ENCODE peak calls at places on chromosomes 3 and 15, in six cellular contexts. E is activated CD4-positive, alpha-beta T cell treated with anti-CD3 and anti-CD28 coated beads for 4 hours; G is mucosa of descending colon; I is progenitor cell of endocrine pancreas; Z is Calu3; B is H9. X is an unnamed sample.

GRCh38 chr3:46604127-46604526 is 8.2 kb upstream of the FAM240A start:
- DNase-seq in E (no peak), B (no peak), Z (no peak), I (no peak), G (no peak), X (no peak)

GRCh38 chr3:125401402-125401801 is 26.3 kb upstream of the ZNF148 start:
- DNase-seq in G (no peak), B (no peak), Z (no peak), I (no peak), E (no peak), X (no peak)

GRCh38 chr3:128353991-128354687 is 112.6 kb downstream of the DNAJB8 start:
- DNase-seq in E (no peak), B (no peak), Z (no peak), I (no peak), G (no peak), X (no peak)

GRCh38 chr15:43441316-43441715 is 51.6 kb downstream of the TP53BP1 start:
- DNase-seq in B (no peak), I (no peak), G (no peak), E (no peak), Z (no peak), X (no peak)

GRCh38 chr3:46612324-46612723 is at the start of gene FAM240A:
- DNase-seq in G (no peak), I (no peak), Z (no peak), B (no peak), E (no peak), X (no peak)

GRCh38 chr15:40999190-40999589 is 45.9 kb downstream of the CHAC1 start:
- DNase-seq in G (no peak), Z (no peak), I (no peak), E (no peak), B (no peak), X (no peak)

GRCh38 chr15:48096813-48097212 is 24.0 kb upstream of the SLC24A5 start:
- DNase-seq in G (no peak), I (no peak), E (no peak), Z (no peak), B (no peak), X (no peak)

GRCh38 chr3:105907790-105908189 is 39.0 kb upstream of the CBLB start:
- DNase-seq in G (no peak), I (no peak), E (no peak), Z (no peak), B (no peak), X (no peak)

GRCh38 chr15:44219073-44219472 is 24.0 kb upstream of the FRMD5 start:
- DNase-seq in E (no peak), Z (no peak), B (no peak), I (no peak), G (no peak), X (no peak)

GRCh38 chr15:48355377-48355776 is 24.1 kb downstream of the DUT start:
- DNase-seq in E (no peak), B (no peak), G (no peak), I (no peak), Z (peak), X (no peak)